ENCODE peak calls at places on chromosomes 6 and 20, in eight cellular contexts. Q is effector CD8-positive, alpha-beta T cell; W is T1000; C is T-cell; N is H4; J is type B pancreatic cell; B is mesothelial cell of epicardium; P is breast epithelium. O is an unnamed sample.

GRCh38 chr6:37332894-37333293 is 20.9 kb upstream of the RNF8 start:
- DNase-seq in N (no peak), Q (no peak), P (no peak), J (no peak), C (no peak), W (no peak), B (no peak), O (no peak)

GRCh38 chr6:3616565-3617176 is 134.8 kb downstream of the PXDC1 start:
- DNase-seq in Q (no peak), B (no peak), W (no peak), C (no peak), J (peak; percentile 51), N (no peak), P (no peak), O (no peak)

GRCh38 chr6:32116674-32117073 is 7.5 kb upstream of the TNXB start:
- DNase-seq in N (no peak), Q (no peak), B (no peak), J (no peak), C (no peak), W (no peak), P (no peak), O (no peak)

GRCh38 chr6:15974817-15975216 is 154.1 kb upstream of the MYLIP start:
- DNase-seq in Q (no peak), P (no peak), N (no peak), J (no peak), W (no peak), B (no peak), C (no peak), O (no peak)

GRCh38 chr20:12153616-12154015 is 235.9 kb downstream of the BTBD3 start:
- DNase-seq in J (no peak), P (no peak), B (no peak), N (peak; percentile 92), W (no peak), Q (no peak), C (no peak), O (no peak)

GRCh38 chr20:61640171-61640570 is 388.1 kb downstream of the CDH4 start:
- DNase-seq in P (no peak), N (peak; percentile 38), Q (no peak), B (no peak), C (no peak), J (no peak), W (no peak), O (no peak)

GRCh38 chr6:34512738-34513115 is 43.4 kb downstream of the SPDEF start:
- DNase-seq in Q (no peak), J (no peak), P (no peak), W (no peak), N (no peak), B (no peak), C (no peak), O (no peak)

GRCh38 chr6:157999100-158000051 is 17.7 kb downstream of the SYNJ2 start:
- DNase-seq in B (no peak), N (no peak), J (no peak), C (no peak), Q (no peak), W (no peak), P (no peak), O (no peak)

GRCh38 chr6:100138346-100139022 is 144.5 kb upstream of the MCHR2 start:
- DNase-seq in J (no peak), N (no peak), P (no peak), C (no peak), W (no peak), Q (no peak), B (no peak), O (no peak)

GRCh38 chr6:718345-718744 is 25.4 kb upstream of the EXOC2 start:
- DNase-seq in P (no peak), J (no peak), C (no peak), N (no peak), W (no peak), B (no peak), Q (no peak), O (no peak)

GRCh38 chr6:104862456-104862855 is 2.7 kb upstream of the HACE1 start:
- DNase-seq in W (no peak), B (no peak), N (peak; percentile 56), Q (no peak), C (no peak), J (no peak), P (no peak), O (no peak)

GRCh38 chr6:137962725-137963124 is 95.7 kb downstream of the TNFAIP3 start:
- DNase-seq in N (no peak), W (no peak), B (no peak), P (no peak), C (no peak), Q (no peak), J (no peak), O (no peak)

GRCh38 chr20:21510995-21511394 is 2.9 kb downstream of the NKX2-2 start:
- DNase-seq in C (no peak), J (no peak), W (no peak), B (no peak), Q (no peak), N (no peak), P (no peak), O (no peak)

GRCh38 chr20:9081423-9081966 is 12.6 kb downstream of the PLCB4 start:
- DNase-seq in P (no peak), N (no peak), W (no peak), J (no peak), B (no peak), C (no peak), Q (no peak), O (no peak)

GRCh38 chr6:56387621-56388413 is 140.4 kb upstream of the COL21A1 start:
- DNase-seq in P (no peak), B (no peak), N (no peak), Q (no peak), W (no peak), J (no peak), C (no peak), O (no peak)

GRCh38 chr6:11066505-11067347 is 22.6 kb upstream of the ELOVL2 start:
- DNase-seq in J (no peak), N (no peak), Q (no peak), W (no peak), B (no peak), C (no peak), P (no peak), O (no peak)

GRCh38 chr6:85357651-85358050 is 92.2 kb upstream of the NT5E start:
- DNase-seq in J (no peak), N (no peak), C (no peak), P (no peak), B (no peak), W (no peak), Q (no peak), O (no peak)

GRCh38 chr20:64136004-64136710 is 28.1 kb upstream of the MYT1 start:
- DNase-seq in B (no peak), Q (no peak), C (no peak), N (no peak), J (no peak), P (no peak), W (no peak), O (no peak)

GRCh38 chr20:25013478-25014380 is 21.2 kb upstream of the APMAP start:
- DNase-seq in B (no peak), N (no peak), C (no peak), W (no peak), Q (no peak), P (peak; percentile 34), J (no peak), O (no peak)

O was measured in kidney epithelial cell.